ENCODE peak calls at places on chromosome 17, in four cellular contexts. One of them, this sample, is unnamed.

GRCh38 chr17:61466246-61466645 is 14.0 kb downstream of the TBX4 start:
- DNase-seq in brain microvascular endothelial cell: no peak
- DNase-seq in spleen: peak
- DNase-seq in stomach: no peak
- DNase-seq in this sample: no peak

GRCh38 chr17:4043862-4044261 is 79.6 kb upstream of the ATP2A3 start:
- DNase-seq in brain microvascular endothelial cell: no peak
- DNase-seq in spleen: peak
- DNase-seq in stomach: peak
- DNase-seq in this sample: no peak

GRCh38 chr17:82400830-82401229 is 17.3 kb upstream of the HEXD start:
- DNase-seq in brain microvascular endothelial cell: no peak
- DNase-seq in spleen: peak
- DNase-seq in stomach: peak
- DNase-seq in this sample: no peak

GRCh38 chr17:79562117-79562805 is 48.6 kb downstream of the RBFOX3 start:
- DNase-seq in brain microvascular endothelial cell: no peak
- DNase-seq in spleen: peak
- DNase-seq in stomach: no peak
- DNase-seq in this sample: no peak

GRCh38 chr17:42720996-42721583 is 23.8 kb downstream of the EZH1 start:
- DNase-seq in brain microvascular endothelial cell: peak
- DNase-seq in spleen: no peak
- DNase-seq in stomach: no peak
- DNase-seq in this sample: no peak

GRCh38 chr17:81429353-81429774 is 34.1 kb downstream of the BAHCC1 start:
- DNase-seq in brain microvascular endothelial cell: peak
- DNase-seq in spleen: peak
- DNase-seq in stomach: peak
- DNase-seq in this sample: peak

GRCh38 chr17:68963958-68964357 is 8.8 kb upstream of the ABCA8 start:
- DNase-seq in brain microvascular endothelial cell: no peak
- DNase-seq in spleen: no peak
- DNase-seq in stomach: no peak
- DNase-seq in this sample: no peak

GRCh38 chr17:51097708-51098446 is 22.8 kb downstream of the SPAG9 start:
- DNase-seq in brain microvascular endothelial cell: no peak
- DNase-seq in spleen: no peak
- DNase-seq in stomach: no peak
- DNase-seq in this sample: no peak

GRCh38 chr17:40203131-40203530 is 16.0 kb upstream of the WIPF2 start:
- DNase-seq in brain microvascular endothelial cell: no peak
- DNase-seq in spleen: no peak
- DNase-seq in stomach: no peak
- DNase-seq in this sample: no peak

GRCh38 chr17:640436-640835 is 74.2 kb downstream of the VPS53 start:
- DNase-seq in brain microvascular endothelial cell: no peak
- DNase-seq in spleen: no peak
- DNase-seq in stomach: no peak
- DNase-seq in this sample: no peak

GRCh38 chr17:52170963-52171572 is 12.6 kb upstream of the CA10 start:
- DNase-seq in brain microvascular endothelial cell: no peak
- DNase-seq in spleen: no peak
- DNase-seq in stomach: peak
- DNase-seq in this sample: no peak

GRCh38 chr17:45409659-45410076 is 23.0 kb downstream of the ARHGAP27 start:
- DNase-seq in brain microvascular endothelial cell: no peak
- DNase-seq in spleen: peak
- DNase-seq in stomach: no peak
- DNase-seq in this sample: no peak

GRCh38 chr17:61400058-61400785 is 579 bp downstream of the TBX2 start:
- DNase-seq in brain microvascular endothelial cell: no peak
- DNase-seq in spleen: no peak
- DNase-seq in stomach: no peak
- DNase-seq in this sample: no peak

GRCh38 chr17:2337811-2338657 is 733 bp downstream of the SGSM2 start:
- DNase-seq in brain microvascular endothelial cell: no peak
- DNase-seq in spleen: peak
- DNase-seq in stomach: peak
- DNase-seq in this sample: peak

GRCh38 chr17:27846042-27846655 is 45.8 kb upstream of the NOS2 start:
- DNase-seq in brain microvascular endothelial cell: no peak
- DNase-seq in spleen: no peak
- DNase-seq in stomach: no peak
- DNase-seq in this sample: no peak

GRCh38 chr17:81898029-81898866 is 3.8 kb upstream of the NPB start:
- DNase-seq in brain microvascular endothelial cell: peak
- DNase-seq in spleen: no peak
- DNase-seq in stomach: no peak
- DNase-seq in this sample: no peak

GRCh38 chr17:16040710-16041251 is 41.2 kb downstream of the TTC19 start:
- DNase-seq in brain microvascular endothelial cell: peak
- DNase-seq in spleen: no peak
- DNase-seq in stomach: peak
- DNase-seq in this sample: no peak

GRCh38 chr17:21119247-21119944 is 7.4 kb upstream of the DHRS7B start:
- DNase-seq in brain microvascular endothelial cell: peak
- DNase-seq in spleen: peak
- DNase-seq in stomach: peak
- DNase-seq in this sample: peak

DNA sequence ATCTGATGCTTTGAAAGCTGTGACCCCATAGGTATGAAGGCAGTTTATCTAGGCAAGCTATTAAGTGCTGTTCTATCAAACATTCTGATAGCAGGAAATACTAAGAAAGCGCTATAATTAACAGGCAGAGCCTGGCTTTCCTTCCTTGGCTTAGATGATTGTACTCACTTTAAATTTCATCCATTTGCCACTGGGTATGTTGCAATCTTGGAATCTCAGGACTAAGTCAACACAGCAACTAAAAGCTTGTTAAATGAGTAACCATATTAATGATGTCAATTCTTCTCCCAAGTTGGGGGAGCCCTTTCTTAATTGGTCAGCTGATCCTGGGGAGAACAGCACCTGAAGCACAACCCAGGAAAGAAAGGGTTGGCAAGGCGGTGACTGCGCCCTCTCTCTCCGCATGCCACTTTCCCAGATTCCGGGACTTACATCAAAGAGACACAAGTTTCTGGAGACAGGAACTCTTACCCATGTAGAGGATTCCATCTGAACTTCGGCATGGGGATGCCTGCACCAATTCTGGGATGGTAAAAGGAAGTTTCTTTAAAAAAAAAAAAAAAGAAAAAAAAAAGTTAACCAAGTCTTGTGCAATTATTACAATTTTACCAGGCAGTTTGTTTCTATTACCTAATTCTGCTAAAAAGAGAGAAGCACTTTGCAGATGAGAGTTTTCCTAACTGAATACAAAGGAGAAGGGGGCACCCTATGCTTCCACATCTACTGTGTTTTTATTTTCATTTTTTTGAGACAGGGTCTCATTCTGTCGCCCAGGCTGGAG is 54.5 kb upstream of the ICAM2 start:
- DNase-seq in brain microvascular endothelial cell: no peak
- DNase-seq in spleen: no peak
- DNase-seq in stomach: peak
- DNase-seq in this sample: no peak
- H3K27ac ChIP-seq in brain microvascular endothelial cell: no peak
- H3K27ac ChIP-seq in spleen: peak
- H3K27ac ChIP-seq in stomach: peak
- H3K27ac ChIP-seq in this sample: no peak

DNA sequence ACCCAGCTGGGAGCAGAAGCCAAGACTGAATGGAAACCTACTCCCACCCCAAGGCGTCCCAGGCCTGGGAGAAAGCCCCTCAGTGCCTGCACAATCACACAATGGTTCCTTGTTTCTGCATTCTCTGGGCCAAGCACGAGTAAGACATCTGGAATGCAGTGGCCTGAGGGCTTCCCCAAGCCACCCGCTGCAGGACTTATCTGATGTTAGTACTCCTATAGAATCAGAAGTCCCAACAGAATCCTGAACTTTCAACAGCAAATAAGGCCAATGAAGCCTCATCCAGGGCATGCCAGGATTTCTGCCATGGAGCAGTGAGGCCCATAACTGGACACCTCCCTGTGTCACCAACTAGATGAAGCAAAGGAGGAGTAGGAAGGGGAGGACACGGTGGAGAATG is 28.6 kb downstream of the MYO18A start:
- DNase-seq in brain microvascular endothelial cell: peak
- DNase-seq in spleen: no peak
- DNase-seq in stomach: no peak
- DNase-seq in this sample: peak
- H3K27ac ChIP-seq in brain microvascular endothelial cell: no peak
- H3K27ac ChIP-seq in spleen: no peak
- H3K27ac ChIP-seq in stomach: peak
- H3K27ac ChIP-seq in this sample: peak

GRCh38 chr17:39084558-39084957 is 66.9 kb downstream of the PLXDC1 start:
- DNase-seq in brain microvascular endothelial cell: no peak
- DNase-seq in spleen: no peak
- DNase-seq in stomach: no peak
- DNase-seq in this sample: no peak
- H3K27ac ChIP-seq in brain microvascular endothelial cell: no peak
- H3K27ac ChIP-seq in spleen: no peak
- H3K27ac ChIP-seq in stomach: no peak
- H3K27ac ChIP-seq in this sample: no peak

GRCh38 chr17:31523862-31524730 is 132.6 kb downstream of the RAB11FIP4 start:
- DNase-seq in brain microvascular endothelial cell: no peak
- DNase-seq in spleen: peak
- DNase-seq in stomach: no peak
- DNase-seq in this sample: no peak
- H3K27ac ChIP-seq in brain microvascular endothelial cell: no peak
- H3K27ac ChIP-seq in spleen: no peak
- H3K27ac ChIP-seq in stomach: no peak
- H3K27ac ChIP-seq in this sample: no peak

GRCh38 chr17:59220328-59221158 is at the start of gene GDPD1:
- DNase-seq in brain microvascular endothelial cell: peak
- DNase-seq in spleen: peak
- DNase-seq in stomach: peak
- DNase-seq in this sample: peak
- H3K27ac ChIP-seq in brain microvascular endothelial cell: no peak
- H3K27ac ChIP-seq in spleen: peak
- H3K27ac ChIP-seq in stomach: peak
- H3K27ac ChIP-seq in this sample: peak

This sample was measured in caudate nucleus.